ENCODE peak calls at places on chromosome 17, in six cellular contexts. Z is T follicular helper cell; G is A172; I is HEK293T; K is stimulated activated CD4-positive, alpha-beta T cell treated with anti-CD3 and anti-CD28 coated beads, Interleukin-4, amount 100 ng/mL, for 4 hours; B is LoVo. A is an unnamed sample.

GRCh38 chr17:50498021-50498874 is 10.0 kb upstream of the MYCBPAP start:
- DNase-seq in Z (no peak), G (peak; percentile 64), I (no peak), K (no peak), B (peak; percentile 66), A (no peak)

GRCh38 chr17:73861543-73861942 is 217.3 kb upstream of the SDK2 start:
- DNase-seq in Z (no peak), G (no peak), I (no peak), K (no peak), B (no peak), A (no peak)

GRCh38 chr17:82215095-82215971 is 2.7 kb upstream of the CCDC57 start:
- DNase-seq in Z (no peak), G (no peak), I (no peak), K (no peak), B (no peak), A (no peak)

GRCh38 chr17:50364715-50365114 is 8.3 kb downstream of the MRPL27 start:
- DNase-seq in Z (no peak), G (no peak), I (no peak), K (no peak), B (no peak), A (no peak)

GRCh38 chr17:82154881-82155331 is 56.9 kb upstream of the FASN start:
- DNase-seq in Z (no peak), G (no peak), I (no peak), K (no peak), B (no peak), A (no peak)

GRCh38 chr17:58520843-58521430 is 6.5 kb upstream of the MTMR4 start:
- DNase-seq in Z (no peak), G (no peak), I (peak; percentile 53), K (no peak), B (no peak), A (no peak)

GRCh38 chr17:3887394-3887793 is 5.5 kb downstream of the CAMKK1 start:
- DNase-seq in Z (no peak), G (no peak), I (no peak), K (no peak), B (no peak), A (no peak)

GRCh38 chr17:15966879-15967248 is 21.9 kb downstream of the ADORA2B start:
- DNase-seq in Z (no peak), G (peak; percentile 96), I (no peak), K (no peak), B (peak; percentile 90), A (no peak)

GRCh38 chr17:17043668-17044226 is 1.5 kb downstream of the MPRIP start:
- DNase-seq in Z (no peak), G (peak; percentile 63), I (no peak), K (no peak), B (no peak), A (no peak)

GRCh38 chr17:8995711-8996110 is 25.6 kb upstream of the NTN1 start:
- DNase-seq in Z (no peak), G (no peak), I (no peak), K (no peak), B (no peak), A (no peak)

GRCh38 chr17:43308999-43309398 is 75.2 kb upstream of the RNU2-1 start:
- DNase-seq in Z (no peak), G (no peak), I (no peak), K (no peak), B (no peak), A (no peak)

GRCh38 chr17:19664821-19665181 is 16.2 kb downstream of the ALDH3A2 start:
- DNase-seq in Z (no peak), G (no peak), I (no peak), K (no peak), B (no peak), A (no peak)

GRCh38 chr17:71983828-71984227 is 137.0 kb upstream of the SOX9 start:
- DNase-seq in Z (no peak), G (no peak), I (no peak), K (no peak), B (no peak), A (no peak)

GRCh38 chr17:8718001-8718563 is 26.6 kb downstream of the CCDC42 start:
- DNase-seq in Z (no peak), G (no peak), I (no peak), K (no peak), B (no peak), A (no peak)

GRCh38 chr17:199806-200603 is 18.6 kb upstream of the DOC2B start:
- DNase-seq in Z (no peak), G (peak; percentile 47), I (no peak), K (no peak), B (no peak), A (no peak)

GRCh38 chr17:77792626-77793025 is 165.9 kb upstream of the TNRC6C start:
- DNase-seq in Z (no peak), G (no peak), I (no peak), K (no peak), B (no peak), A (no peak)

GRCh38 chr17:40179923-40180659 is 2.8 kb downstream of the RAPGEFL1 start:
- DNase-seq in Z (no peak), G (peak; percentile 82), I (no peak), K (no peak), B (no peak), A (no peak)

GRCh38 chr17:34254146-34254545 is 939 bp upstream of the CCL2 start:
- DNase-seq in Z (no peak), G (peak; percentile 19), I (no peak), K (no peak), B (no peak), A (no peak)

GRCh38 chr17:40436631-40437030 is 6.6 kb upstream of the IGFBP4 start:
- DNase-seq in Z (no peak), G (no peak), I (no peak), K (no peak), B (no peak), A (no peak)

GRCh38 chr17:50198026-50198669 is 3.3 kb downstream of the COL1A1 start:
- DNase-seq in Z (peak; percentile 36), G (peak; percentile 69), I (peak; percentile 51), K (peak; percentile 43), B (peak; percentile 20), A (no peak)

GRCh38 chr17:58331815-58332719 is 3.5 kb upstream of the TSPOAP1 start:
- DNase-seq in Z (peak; percentile 75), G (no peak), I (no peak), K (peak; percentile 95), B (no peak), A (peak; percentile 72)

GRCh38 chr17:78356163-78356713 is 3.6 kb downstream of the SOCS3 start:
- DNase-seq in Z (peak; percentile 91), G (peak; percentile 89), I (no peak), K (peak; percentile 78), B (no peak), A (peak; percentile 84)

GRCh38 chr17:60391419-60392041 is 403 bp downstream of the USP32 start:
- DNase-seq in Z (no peak), G (no peak), I (no peak), K (no peak), B (no peak), A (no peak)

GRCh38 chr17:43766413-43767052 is 7.9 kb upstream of the SOST start:
- DNase-seq in Z (peak; percentile 23), G (no peak), I (peak; percentile 72), K (peak; percentile 40), B (no peak), A (no peak)

GRCh38 chr17:2239882-2240430 is 63.6 kb downstream of the SMG6 start:
- DNase-seq in Z (peak; percentile 11), G (peak; percentile 90), I (no peak), K (no peak), B (no peak), A (peak; percentile 56)

GRCh38 chr17:48301002-48301401 is 129.0 kb downstream of the SKAP1 start:
- DNase-seq in Z (no peak), G (no peak), I (no peak), K (no peak), B (no peak), A (no peak)

GRCh38 chr17:32976131-32976530 is 15.5 kb upstream of the SPACA3 start:
- DNase-seq in Z (no peak), G (no peak), I (no peak), K (no peak), B (no peak), A (no peak)

GRCh38 chr17:76550712-76551615 is 11.1 kb downstream of the PRCD start:
- DNase-seq in Z (no peak), G (peak; percentile 44), I (no peak), K (no peak), B (peak; percentile 25), A (no peak)

GRCh38 chr17:45406107-45406506 is 26.6 kb downstream of the ARHGAP27 start:
- DNase-seq in Z (no peak), G (no peak), I (no peak), K (no peak), B (no peak), A (no peak)

GRCh38 chr17:4858880-4859260 is 25.7 kb downstream of the MINK1 start:
- DNase-seq in Z (no peak), G (peak; percentile 54), I (no peak), K (no peak), B (no peak), A (no peak)

GRCh38 chr17:75727391-75727790 is 6.1 kb downstream of the ITGB4 start:
- DNase-seq in Z (no peak), G (no peak), I (no peak), K (no peak), B (no peak), A (no peak)

GRCh38 chr17:82235775-82236141 is 6.9 kb downstream of the SLC16A3 start:
- DNase-seq in Z (no peak), G (no peak), I (no peak), K (no peak), B (no peak), A (no peak)

GRCh38 chr17:70109497-70109896 is 34.5 kb downstream of the KCNJ16 start:
- DNase-seq in Z (no peak), G (no peak), I (no peak), K (no peak), B (no peak), A (no peak)

GRCh38 chr17:33986566-33986965 is 268.5 kb upstream of the CCL2 start:
- DNase-seq in Z (no peak), G (no peak), I (no peak), K (no peak), B (no peak), A (no peak)

GRCh38 chr17:81150379-81151038 is 14.8 kb upstream of the PVALEF start:
- DNase-seq in Z (no peak), G (no peak), I (no peak), K (no peak), B (no peak), A (no peak)

GRCh38 chr17:39553326-39553945 is 54.3 kb downstream of the NEUROD2 start:
- DNase-seq in Z (no peak), G (peak; percentile 60), I (no peak), K (no peak), B (no peak), A (no peak)

GRCh38 chr17:39339272-39339671 is 62.2 kb downstream of the FBXL20 start:
- DNase-seq in Z (no peak), G (no peak), I (no peak), K (no peak), B (no peak), A (no peak)

A was measured in GM12892.